ENCODE peak calls at places on chromosome 19, in four cellular contexts. One of them, this sample, is unnamed.

GRCh38 chr19:52102163-52102562 is 6.6 kb upstream of the ZNF841 start:
- DNase-seq in LoVo: no peak
- DNase-seq in mucosa of gallbladder: no peak
- DNase-seq in CD8-positive, alpha-beta memory T cell: no peak
- DNase-seq in this sample: no peak

GRCh38 chr19:50173144-50173543 is 10.1 kb upstream of the IZUMO2 start:
- DNase-seq in LoVo: peak
- DNase-seq in mucosa of gallbladder: peak
- DNase-seq in CD8-positive, alpha-beta memory T cell: no peak
- DNase-seq in this sample: no peak

GRCh38 chr19:38975214-38975860 is at the start of gene FBXO17:
- DNase-seq in LoVo: no peak
- DNase-seq in mucosa of gallbladder: no peak
- DNase-seq in CD8-positive, alpha-beta memory T cell: no peak
- DNase-seq in this sample: no peak

GRCh38 chr19:43699506-43700367 is 16.1 kb upstream of the IRGC start:
- DNase-seq in LoVo: no peak
- DNase-seq in mucosa of gallbladder: no peak
- DNase-seq in CD8-positive, alpha-beta memory T cell: no peak
- DNase-seq in this sample: no peak

GRCh38 chr19:10891360-10892108 is 20.2 kb downstream of the CARM1 start:
- DNase-seq in LoVo: no peak
- DNase-seq in mucosa of gallbladder: no peak
- DNase-seq in CD8-positive, alpha-beta memory T cell: no peak
- DNase-seq in this sample: no peak

GRCh38 chr19:1395194-1396018 is 5.9 kb downstream of the GAMT start:
- DNase-seq in LoVo: no peak
- DNase-seq in mucosa of gallbladder: no peak
- DNase-seq in CD8-positive, alpha-beta memory T cell: no peak
- DNase-seq in this sample: no peak

GRCh38 chr19:28224441-28224840 is 988.5 kb downstream of the UQCRFS1 start:
- DNase-seq in LoVo: no peak
- DNase-seq in mucosa of gallbladder: no peak
- DNase-seq in CD8-positive, alpha-beta memory T cell: no peak
- DNase-seq in this sample: no peak

GRCh38 chr19:16125738-16126495 is 14.2 kb downstream of the RAB8A start:
- DNase-seq in LoVo: no peak
- DNase-seq in mucosa of gallbladder: no peak
- DNase-seq in CD8-positive, alpha-beta memory T cell: no peak
- DNase-seq in this sample: no peak

GRCh38 chr19:8525401-8525684 is 11.4 kb upstream of the ZNF414 start:
- DNase-seq in LoVo: no peak
- DNase-seq in mucosa of gallbladder: no peak
- DNase-seq in CD8-positive, alpha-beta memory T cell: no peak
- DNase-seq in this sample: no peak

GRCh38 chr19:17486545-17486944 is 16.2 kb downstream of the SLC27A1 start:
- DNase-seq in LoVo: no peak
- DNase-seq in mucosa of gallbladder: no peak
- DNase-seq in CD8-positive, alpha-beta memory T cell: no peak
- DNase-seq in this sample: no peak

GRCh38 chr19:48627211-48627864 is 8.0 kb downstream of the SPHK2 start:
- DNase-seq in LoVo: no peak
- DNase-seq in mucosa of gallbladder: no peak
- DNase-seq in CD8-positive, alpha-beta memory T cell: no peak
- DNase-seq in this sample: no peak

GRCh38 chr19:33279430-33280350 is 22.6 kb downstream of the CEBPA start:
- DNase-seq in LoVo: no peak
- DNase-seq in mucosa of gallbladder: no peak
- DNase-seq in CD8-positive, alpha-beta memory T cell: no peak
- DNase-seq in this sample: no peak

GRCh38 chr19:16359074-16359473 is 34.4 kb downstream of the KLF2 start:
- DNase-seq in LoVo: no peak
- DNase-seq in mucosa of gallbladder: no peak
- DNase-seq in CD8-positive, alpha-beta memory T cell: no peak
- DNase-seq in this sample: no peak

GRCh38 chr19:2575734-2576481 is 100.0 kb downstream of the GADD45B start:
- DNase-seq in LoVo: no peak
- DNase-seq in mucosa of gallbladder: peak
- DNase-seq in CD8-positive, alpha-beta memory T cell: no peak
- DNase-seq in this sample: no peak

GRCh38 chr19:46634656-46635218 is 1.3 kb downstream of the GNG8 start:
- DNase-seq in LoVo: no peak
- DNase-seq in mucosa of gallbladder: no peak
- DNase-seq in CD8-positive, alpha-beta memory T cell: no peak
- DNase-seq in this sample: no peak

GRCh38 chr19:49335071-49335783 is at the start of gene CD37:
- DNase-seq in LoVo: no peak
- DNase-seq in mucosa of gallbladder: no peak
- DNase-seq in CD8-positive, alpha-beta memory T cell: peak
- DNase-seq in this sample: no peak

GRCh38 chr19:52226652-52227051 is 36.8 kb downstream of the PPP2R1A start:
- DNase-seq in LoVo: no peak
- DNase-seq in mucosa of gallbladder: no peak
- DNase-seq in CD8-positive, alpha-beta memory T cell: no peak
- DNase-seq in this sample: no peak

GRCh38 chr19:46384396-46384795 is 29.0 kb downstream of the CCDC8 start:
- DNase-seq in LoVo: no peak
- DNase-seq in mucosa of gallbladder: no peak
- DNase-seq in CD8-positive, alpha-beta memory T cell: no peak
- DNase-seq in this sample: no peak

GRCh38 chr19:36152061-36152885 is at the start of gene COX7A1:
- DNase-seq in LoVo: no peak
- DNase-seq in mucosa of gallbladder: no peak
- DNase-seq in CD8-positive, alpha-beta memory T cell: no peak
- DNase-seq in this sample: no peak

GRCh38 chr19:2048959-2049740 is 1.9 kb downstream of the MKNK2 start:
- DNase-seq in LoVo: no peak
- DNase-seq in mucosa of gallbladder: no peak
- DNase-seq in CD8-positive, alpha-beta memory T cell: no peak
- DNase-seq in this sample: no peak

GRCh38 chr19:8321067-8321759 is at the start of the genes NDUFA7 and RPS28:
- DNase-seq in LoVo: peak
- DNase-seq in mucosa of gallbladder: peak
- DNase-seq in CD8-positive, alpha-beta memory T cell: peak
- DNase-seq in this sample: peak

GRCh38 chr19:40513345-40513678 is 46.5 kb downstream of the SPTBN4 start:
- DNase-seq in LoVo: no peak
- DNase-seq in mucosa of gallbladder: no peak
- DNase-seq in CD8-positive, alpha-beta memory T cell: no peak
- DNase-seq in this sample: no peak

GRCh38 chr19:17294051-17294891 is 9.0 kb downstream of the ABHD8 start:
- DNase-seq in LoVo: peak
- DNase-seq in mucosa of gallbladder: no peak
- DNase-seq in CD8-positive, alpha-beta memory T cell: peak
- DNase-seq in this sample: no peak

GRCh38 chr19:38009650-38010229 is 102.7 kb downstream of the SIPA1L3 start:
- DNase-seq in LoVo: no peak
- DNase-seq in mucosa of gallbladder: no peak
- DNase-seq in CD8-positive, alpha-beta memory T cell: no peak
- DNase-seq in this sample: no peak

GRCh38 chr19:8093740-8094139 is 41.2 kb downstream of the CCL25 start:
- DNase-seq in LoVo: no peak
- DNase-seq in mucosa of gallbladder: no peak
- DNase-seq in CD8-positive, alpha-beta memory T cell: no peak
- DNase-seq in this sample: no peak

GRCh38 chr19:32406161-32407003 is 812 bp downstream of the DPY19L3 start:
- DNase-seq in LoVo: no peak
- DNase-seq in mucosa of gallbladder: no peak
- DNase-seq in CD8-positive, alpha-beta memory T cell: no peak
- DNase-seq in this sample: no peak

GRCh38 chr19:15166700-15167099 is 34.1 kb downstream of the NOTCH3 start:
- DNase-seq in LoVo: no peak
- DNase-seq in mucosa of gallbladder: no peak
- DNase-seq in CD8-positive, alpha-beta memory T cell: no peak
- DNase-seq in this sample: no peak

GRCh38 chr19:11697284-11697855 is 41.4 kb downstream of the ZNF823 start:
- DNase-seq in LoVo: no peak
- DNase-seq in mucosa of gallbladder: no peak
- DNase-seq in CD8-positive, alpha-beta memory T cell: no peak
- DNase-seq in this sample: no peak

GRCh38 chr19:42601811-42602443 is 7.2 kb upstream of the CEACAM8 start:
- DNase-seq in LoVo: peak
- DNase-seq in mucosa of gallbladder: peak
- DNase-seq in CD8-positive, alpha-beta memory T cell: no peak
- DNase-seq in this sample: no peak

GRCh38 chr19:18001837-18002345 is 6.1 kb upstream of the ARRDC2 start:
- DNase-seq in LoVo: no peak
- DNase-seq in mucosa of gallbladder: no peak
- DNase-seq in CD8-positive, alpha-beta memory T cell: no peak
- DNase-seq in this sample: no peak

GRCh38 chr19:52734340-52734892 is 428 bp downstream of the ZNF611 start:
- DNase-seq in LoVo: no peak
- DNase-seq in mucosa of gallbladder: no peak
- DNase-seq in CD8-positive, alpha-beta memory T cell: no peak
- DNase-seq in this sample: no peak

GRCh38 chr19:15722956-15723355 is 4.9 kb upstream of the OR10H2 start:
- DNase-seq in LoVo: no peak
- DNase-seq in mucosa of gallbladder: no peak
- DNase-seq in CD8-positive, alpha-beta memory T cell: no peak
- DNase-seq in this sample: no peak

GRCh38 chr19:51014242-51014641 is 5.3 kb downstream of the KLK10 start:
- DNase-seq in LoVo: no peak
- DNase-seq in mucosa of gallbladder: no peak
- DNase-seq in CD8-positive, alpha-beta memory T cell: no peak
- DNase-seq in this sample: no peak

GRCh38 chr19:10603084-10603872 is 16.2 kb upstream of the AP1M2 start:
- DNase-seq in LoVo: no peak
- DNase-seq in mucosa of gallbladder: peak
- DNase-seq in CD8-positive, alpha-beta memory T cell: peak
- DNase-seq in this sample: no peak

GRCh38 chr19:54462713-54463530 is 656 bp downstream of the LENG9 start:
- DNase-seq in LoVo: peak
- DNase-seq in mucosa of gallbladder: peak
- DNase-seq in CD8-positive, alpha-beta memory T cell: peak
- DNase-seq in this sample: no peak

GRCh38 chr19:46841458-46842083 is 9.1 kb downstream of the AP2S1 start:
- DNase-seq in LoVo: peak
- DNase-seq in mucosa of gallbladder: no peak
- DNase-seq in CD8-positive, alpha-beta memory T cell: no peak
- DNase-seq in this sample: no peak

GRCh38 chr19:17406039-17406886 is 833 bp upstream of the BST2 start:
- DNase-seq in LoVo: no peak
- DNase-seq in mucosa of gallbladder: no peak
- DNase-seq in CD8-positive, alpha-beta memory T cell: no peak
- DNase-seq in this sample: no peak

This sample was measured in LNCaP clone FGC.